ENCODE peak calls at places on chromosomes 1 and 21, in six cellular contexts. X is uterus, A is ovary, P is IMR-90, F is thyroid gland, W is psoas muscle. M is an unnamed sample.
A peak's percentile ranks its signal among the peaks of the same experiment; 100 is the strongest.

GRCh38 chr1:228073061-228073869 is 9.2 kb upstream of the ARF1 start:
- DNase-seq in F (no peak), A (peak; percentile 29), P (no peak), X (peak; percentile 11), W (no peak), M (no peak)

GRCh38 chr1:78880223-78880622 is 126.3 kb downstream of the ADGRL4 start:
- DNase-seq in F (no peak), X (no peak), A (no peak), P (no peak), W (no peak), M (no peak)

GRCh38 chr1:114462341-114462740 is 48.7 kb downstream of the TRIM33 start:
- DNase-seq in P (peak; percentile 21), F (no peak), X (no peak), A (no peak), W (no peak), M (no peak)

GRCh38 chr1:174777262-174777661 is 222.5 kb upstream of the CACYBP start:
- DNase-seq in P (no peak), X (no peak), W (no peak), A (no peak), F (no peak), M (no peak)

GRCh38 chr1:94081566-94082344 is 39.2 kb downstream of the ABCA4 start:
- DNase-seq in W (no peak), A (no peak), F (no peak), X (no peak), P (peak; percentile 91), M (no peak)

GRCh38 chr21:30882907-30883597 is 1.7 kb upstream of the KRTAP11-1 start:
- DNase-seq in A (no peak), X (no peak), F (no peak), W (no peak), P (no peak), M (no peak)

GRCh38 chr1:98459471-98459870 is 202.1 kb upstream of the SNX7 start:
- DNase-seq in P (no peak), F (no peak), W (no peak), X (no peak), A (no peak), M (no peak)

GRCh38 chr1:151311589-151312331 is 15.5 kb downstream of the PI4KB start:
- DNase-seq in P (peak; percentile 100), A (peak; percentile 62), X (peak; percentile 85), W (peak; percentile 84), F (peak; percentile 37), M (peak; percentile 72)

GRCh38 chr1:212607206-212607923 is 1.2 kb upstream of the ATF3 start:
- DNase-seq in W (peak; percentile 35), X (peak; percentile 49), A (peak; percentile 58), F (peak; percentile 37), P (no peak), M (peak; percentile 60)
- H3K4me1 ChIP-seq in W (peaks cover 24% of the 10 kb centered on the region), X (no peaks in the 10 kb centered on the region), A (peaks cover 10% of the 10 kb centered on the region), F (peaks cover 19% of the 10 kb centered on the region), P (peaks cover 14% of the 10 kb centered on the region), M (peaks cover 6% of the 10 kb centered on the region)

GRCh38 chr1:241520080-241520465 is 518 bp upstream of the FH start:
- DNase-seq in A (no peak), P (no peak), X (no peak), W (no peak), F (no peak), M (no peak)

GRCh38 chr1:241519308-241520079 is at the start of gene FH:
- DNase-seq in W (peak; percentile 95), P (peak; percentile 98), X (peak; percentile 96), F (peak; percentile 97), A (peak; percentile 96), M (peak; percentile 96)

GRCh38 chr1:241513378-241513777 is 6.2 kb downstream of the FH start:
- DNase-seq in P (no peak), X (no peak), W (no peak), F (no peak), A (no peak), M (no peak)

GRCh38 chr1:241521718-241522117 is 2.2 kb upstream of the FH start:
- DNase-seq in W (no peak), A (no peak), X (no peak), P (no peak), F (no peak), M (no peak)

DNA sequence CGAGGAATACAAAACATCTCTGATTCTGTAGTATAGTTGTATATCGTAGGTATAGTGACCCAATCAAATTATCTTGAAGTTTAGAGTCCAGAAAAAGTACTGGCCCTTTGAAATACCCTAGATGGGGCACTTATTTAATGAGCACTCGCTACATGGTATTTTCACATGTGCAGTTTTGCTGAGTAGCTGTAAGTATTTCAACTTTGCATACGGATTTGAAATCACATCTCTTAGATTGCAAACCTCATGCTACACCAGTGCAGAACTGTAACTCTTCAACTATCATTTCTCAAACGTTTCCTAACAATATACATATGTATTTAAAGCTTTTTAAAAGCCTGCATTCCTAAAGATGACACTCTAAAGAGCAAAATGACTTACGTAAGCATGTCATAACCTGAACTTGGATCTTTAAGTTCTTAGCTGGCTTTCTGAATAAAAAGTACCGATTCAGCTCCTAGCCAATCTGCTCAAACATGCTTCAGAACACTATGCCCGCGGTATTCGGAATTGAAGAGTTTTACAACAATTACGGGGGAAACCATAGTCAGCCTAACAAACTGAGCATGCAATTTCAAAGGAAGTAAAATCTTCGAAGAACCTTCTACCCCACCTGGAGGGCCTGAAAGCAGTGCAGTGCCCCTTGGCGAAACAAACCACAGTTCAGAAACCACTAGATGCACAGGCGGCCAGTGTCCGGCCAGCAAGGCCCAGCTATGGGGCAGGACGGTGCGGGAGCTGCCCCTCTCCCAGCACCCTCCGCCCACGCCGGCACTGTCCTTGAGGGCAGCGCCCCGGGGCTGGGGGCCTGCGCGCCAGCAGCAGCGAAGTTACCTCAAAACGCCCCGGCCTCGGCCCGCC is 878 bp downstream of the FH start:
- DNase-seq in A (no peak), P (peak; percentile 25), W (no peak), X (no peak), F (peak; percentile 14), M (no peak)
- H3K27ac ChIP-seq in A (peak overlapping the region; percentile 61), P (peak overlapping the region; percentile 77), W (peak overlapping the region; percentile 87), X (peak overlapping the region; percentile 94), F (peak overlapping the region; percentile 75), M (peak overlapping the region; percentile 77)

DNA sequence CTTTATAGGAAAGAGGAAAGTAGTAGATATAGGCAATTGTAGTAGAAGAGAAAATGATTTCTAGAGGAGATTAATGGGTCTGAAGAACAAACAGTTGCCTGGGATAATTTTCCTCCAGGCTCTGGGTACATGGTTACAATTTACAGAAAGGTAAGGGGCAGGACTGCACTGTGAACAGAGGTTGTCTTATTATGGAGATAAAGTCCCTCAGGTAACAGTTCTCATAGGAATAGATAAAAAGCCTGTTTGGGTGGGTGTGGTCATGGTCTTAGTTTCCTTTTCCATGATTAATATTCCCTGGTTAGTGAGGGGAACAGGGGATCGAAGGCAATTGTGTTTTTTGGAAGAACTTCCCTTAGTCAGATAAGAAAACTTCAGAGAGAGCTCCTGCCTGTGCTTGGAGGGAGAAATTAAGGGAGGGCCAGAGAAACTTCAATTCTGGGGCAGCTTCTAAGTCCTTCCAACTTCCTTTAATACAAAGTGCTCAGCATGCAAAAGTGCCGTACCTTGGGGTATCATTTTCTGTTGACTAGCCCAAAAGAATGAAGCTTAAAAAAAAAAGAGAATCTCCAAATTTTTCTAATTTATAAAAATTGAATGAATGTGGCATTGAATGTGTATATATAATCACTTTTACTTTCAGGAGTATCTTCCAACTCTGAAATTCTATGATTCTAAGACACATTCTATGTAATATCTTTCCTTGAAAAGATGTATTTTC is 295.4 kb upstream of the USP25 start:
- DNase-seq in P (no peak), A (no peak), F (no peak), W (no peak), X (no peak), M (no peak)
- H3K4me3 ChIP-seq in P (no peak overlapping the region), A (no peak overlapping the region), F (no peak overlapping the region), W (no peak overlapping the region), X (no peak overlapping the region), M (no peak overlapping the region)

DNA sequence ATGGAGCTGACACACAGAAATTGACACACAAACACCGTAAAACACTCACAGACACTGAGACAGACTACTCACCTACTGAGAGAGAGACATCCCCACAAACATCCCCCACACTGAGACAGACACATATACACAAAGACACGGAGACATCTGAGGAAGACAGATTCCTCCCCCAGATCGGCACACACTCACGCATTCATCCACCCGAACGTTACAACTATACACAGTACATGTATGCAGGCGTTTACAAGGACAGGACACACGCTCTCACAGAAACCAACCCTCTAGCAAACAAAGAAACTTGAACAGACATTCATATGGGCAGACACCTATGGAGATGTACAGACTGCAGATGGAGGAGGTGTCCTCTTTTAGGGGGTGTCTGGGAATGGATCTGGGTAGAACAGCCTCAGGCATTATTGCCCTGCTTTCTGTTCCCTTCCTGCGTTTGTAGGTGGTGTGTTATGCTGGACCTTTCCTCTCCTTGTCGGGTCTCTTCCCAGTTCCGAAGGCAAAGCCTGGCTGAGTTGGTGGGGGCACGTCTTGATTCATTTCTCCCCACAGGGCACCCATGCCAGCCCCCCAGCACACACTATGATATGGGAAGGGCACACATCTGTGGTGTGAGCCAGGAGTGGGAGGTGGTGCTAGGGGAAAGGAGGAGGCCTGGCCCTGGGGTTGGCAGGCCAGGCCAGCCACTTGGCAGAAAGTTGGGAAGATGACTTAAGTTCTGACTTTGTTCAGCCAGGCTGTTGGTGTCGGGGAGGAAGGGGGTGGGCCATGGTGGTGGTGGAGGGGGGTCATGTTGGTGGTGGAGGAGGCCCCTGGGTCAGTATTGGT is 1.5 kb downstream of the KIRREL1 start:
- DNase-seq in A (peak; percentile 64), W (peak; percentile 35), P (peak; percentile 40), F (peak; percentile 48), X (peak; percentile 57), M (peak; percentile 61)
- H3K4me1 ChIP-seq in A (peaks cover 24% of the 10 kb centered on the region), W (no peaks in the 10 kb centered on the region), P (peaks cover 16% of the 10 kb centered on the region), F (peaks cover 21% of the 10 kb centered on the region), X (no peaks in the 10 kb centered on the region), M (peaks cover 8% of the 10 kb centered on the region)

GRCh38 chr1:109793486-109794318 is 30.0 kb upstream of the EPS8L3 start:
- DNase-seq in F (peak; percentile 12), P (peak; percentile 81), W (no peak), X (no peak), A (peak; percentile 28), M (no peak)
- H3K27ac ChIP-seq in F (peak overlapping the region; percentile 48), P (peak overlapping the region; percentile 10), W (peak overlapping the region; percentile 12), X (peak overlapping the region; percentile 18), A (no peak overlapping the region), M (peak overlapping the region; percentile 57)